ENCODE peak calls at places on chromosomes 16 and 17, in five cellular contexts. K, D, J, F and B are unnamed samples.

GRCh38 chr16:4426021-4426684 is 485 bp downstream of the DNAJA3 start:
- DNase-seq in K (peak; percentile 85), D (no peak), J (peak; percentile 54), F (no peak), B (no peak)

GRCh38 chr17:59623151-59623550 is 3.5 kb downstream of the CLTC start:
- DNase-seq in K (no peak), D (no peak), J (no peak), F (no peak), B (no peak)

GRCh38 chr17:13777003-13777402 is 175.3 kb upstream of the HS3ST3A1 start:
- DNase-seq in K (no peak), D (no peak), J (no peak), F (no peak), B (no peak)

GRCh38 chr16:30166202-30166902 is 17.1 kb upstream of the CORO1A start:
- DNase-seq in K (no peak), D (no peak), J (no peak), F (no peak), B (no peak)

GRCh38 chr17:49975531-49975930 is 6.5 kb downstream of the DLX4 start:
- DNase-seq in K (no peak), D (no peak), J (no peak), F (no peak), B (no peak)

GRCh38 chr17:28612531-28612930 is 1.5 kb downstream of the RSKR start:
- DNase-seq in K (no peak), D (no peak), J (no peak), F (no peak), B (no peak)

GRCh38 chr16:55510185-55510805 is 1.4 kb downstream of the LPCAT2 start:
- DNase-seq in K (no peak), D (no peak), J (no peak), F (no peak), B (no peak)

GRCh38 chr17:63930951-63931575 is 1.1 kb downstream of the CD79B start:
- DNase-seq in K (no peak), D (peak; percentile 57), J (peak; percentile 66), F (no peak), B (peak; percentile 56)

GRCh38 chr16:67907397-67907796 is 14.3 kb downstream of the PSKH1 start:
- DNase-seq in K (peak; percentile 48), D (no peak), J (no peak), F (no peak), B (no peak)

GRCh38 chr17:67018429-67019125 is 25.8 kb upstream of the CACNG1 start:
- DNase-seq in K (no peak), D (no peak), J (no peak), F (no peak), B (no peak)

GRCh38 chr16:57988929-57989328 is 11.5 kb downstream of the ZNF319 start:
- DNase-seq in K (no peak), D (no peak), J (no peak), F (no peak), B (no peak)

GRCh38 chr17:45437461-45438283 is 5.0 kb upstream of the ARHGAP27 start:
- DNase-seq in K (no peak), D (no peak), J (no peak), F (no peak), B (no peak)

GRCh38 chr17:39794249-39794970 is 56.7 kb downstream of the GRB7 start:
- DNase-seq in K (no peak), D (no peak), J (no peak), F (no peak), B (peak; percentile 37)

GRCh38 chr17:61538480-61538879 is 52.5 kb downstream of the NACA2 start:
- DNase-seq in K (no peak), D (no peak), J (no peak), F (no peak), B (no peak)